ENCODE peak calls at places on chromosomes 5 and 9, in ten cellular contexts. One of them, this sample, is unnamed.

GRCh38 chr9:16921855-16922254 is 51.4 kb upstream of the BNC2 start:
- DNase-seq in tibial artery: no peak
- DNase-seq in brain microvascular endothelial cell: no peak
- DNase-seq in psoas muscle: no peak
- DNase-seq in upper lobe of right lung: no peak
- DNase-seq in adrenal gland: no peak
- DNase-seq in spleen: no peak
- DNase-seq in IMR-90: no peak
- DNase-seq in mammary epithelial cell: peak; percentile 19
- DNase-seq in CD8-positive, alpha-beta T cell: no peak
- DNase-seq in this sample: no peak

GRCh38 chr5:177980776-177981175 is 15.3 kb downstream of the PROP1 start:
- DNase-seq in adrenal gland: no peak
- DNase-seq in mammary epithelial cell: peak; percentile 18
- DNase-seq in brain microvascular endothelial cell: no peak
- DNase-seq in upper lobe of right lung: no peak
- DNase-seq in spleen: no peak
- DNase-seq in IMR-90: no peak
- DNase-seq in tibial artery: no peak
- DNase-seq in psoas muscle: no peak
- DNase-seq in CD8-positive, alpha-beta T cell: no peak
- DNase-seq in this sample: no peak

GRCh38 chr9:21504113-21504512 is 22.0 kb upstream of the IFNE start:
- DNase-seq in upper lobe of right lung: no peak
- DNase-seq in IMR-90: peak; percentile 8
- DNase-seq in brain microvascular endothelial cell: no peak
- DNase-seq in psoas muscle: no peak
- DNase-seq in spleen: no peak
- DNase-seq in mammary epithelial cell: no peak
- DNase-seq in tibial artery: no peak
- DNase-seq in adrenal gland: no peak
- DNase-seq in CD8-positive, alpha-beta T cell: no peak
- DNase-seq in this sample: no peak

GRCh38 chr9:111925784-111926183 is 29.2 kb downstream of the UGCG start:
- DNase-seq in upper lobe of right lung: no peak
- DNase-seq in IMR-90: no peak
- DNase-seq in adrenal gland: no peak
- DNase-seq in tibial artery: no peak
- DNase-seq in psoas muscle: no peak
- DNase-seq in brain microvascular endothelial cell: no peak
- DNase-seq in mammary epithelial cell: no peak
- DNase-seq in CD8-positive, alpha-beta T cell: no peak
- DNase-seq in spleen: no peak
- DNase-seq in this sample: no peak

GRCh38 chr5:151612689-151613427 is 21.7 kb upstream of the FAT2 start:
- DNase-seq in tibial artery: no peak
- DNase-seq in adrenal gland: no peak
- DNase-seq in psoas muscle: peak; percentile 65
- DNase-seq in brain microvascular endothelial cell: no peak
- DNase-seq in mammary epithelial cell: peak; percentile 100
- DNase-seq in IMR-90: peak; percentile 11
- DNase-seq in CD8-positive, alpha-beta T cell: no peak
- DNase-seq in upper lobe of right lung: no peak
- DNase-seq in spleen: no peak
- DNase-seq in this sample: peak; percentile 94

GRCh38 chr5:154038241-154038603 is 488 bp downstream of the FAM114A2 start:
- DNase-seq in upper lobe of right lung: peak; percentile 64
- DNase-seq in IMR-90: no peak
- DNase-seq in brain microvascular endothelial cell: peak; percentile 27
- DNase-seq in CD8-positive, alpha-beta T cell: no peak
- DNase-seq in spleen: peak; percentile 71
- DNase-seq in mammary epithelial cell: no peak
- DNase-seq in adrenal gland: peak; percentile 13
- DNase-seq in tibial artery: no peak
- DNase-seq in psoas muscle: no peak
- DNase-seq in this sample: no peak

GRCh38 chr5:151449288-151449687 is 1.9 kb downstream of the SLC36A1 start:
- DNase-seq in IMR-90: no peak
- DNase-seq in adrenal gland: no peak
- DNase-seq in brain microvascular endothelial cell: no peak
- DNase-seq in upper lobe of right lung: no peak
- DNase-seq in mammary epithelial cell: no peak
- DNase-seq in spleen: no peak
- DNase-seq in tibial artery: no peak
- DNase-seq in psoas muscle: no peak
- DNase-seq in CD8-positive, alpha-beta T cell: no peak
- DNase-seq in this sample: no peak

GRCh38 chr5:168132186-168132585 is 159.3 kb upstream of the WWC1 start:
- DNase-seq in brain microvascular endothelial cell: no peak
- DNase-seq in IMR-90: peak; percentile 10
- DNase-seq in mammary epithelial cell: no peak
- DNase-seq in tibial artery: no peak
- DNase-seq in spleen: no peak
- DNase-seq in CD8-positive, alpha-beta T cell: no peak
- DNase-seq in psoas muscle: no peak
- DNase-seq in adrenal gland: no peak
- DNase-seq in upper lobe of right lung: no peak
- DNase-seq in this sample: no peak

GRCh38 chr5:24268482-24269056 is 376.2 kb downstream of the CDH10 start:
- DNase-seq in tibial artery: no peak
- DNase-seq in spleen: no peak
- DNase-seq in CD8-positive, alpha-beta T cell: no peak
- DNase-seq in psoas muscle: no peak
- DNase-seq in IMR-90: no peak
- DNase-seq in brain microvascular endothelial cell: no peak
- DNase-seq in upper lobe of right lung: no peak
- DNase-seq in mammary epithelial cell: no peak
- DNase-seq in adrenal gland: no peak
- DNase-seq in this sample: no peak

GRCh38 chr9:115115117-115115880 is 2.7 kb downstream of the TNC start:
- DNase-seq in spleen: no peak
- DNase-seq in CD8-positive, alpha-beta T cell: no peak
- DNase-seq in psoas muscle: no peak
- DNase-seq in tibial artery: no peak
- DNase-seq in upper lobe of right lung: no peak
- DNase-seq in adrenal gland: no peak
- DNase-seq in brain microvascular endothelial cell: no peak
- DNase-seq in mammary epithelial cell: peak; percentile 58
- DNase-seq in IMR-90: peak; percentile 44
- DNase-seq in this sample: no peak

GRCh38 chr5:38755171-38755570 is 90.6 kb upstream of the OSMR start:
- DNase-seq in CD8-positive, alpha-beta T cell: no peak
- DNase-seq in mammary epithelial cell: peak; percentile 1
- DNase-seq in upper lobe of right lung: no peak
- DNase-seq in brain microvascular endothelial cell: peak; percentile 72
- DNase-seq in psoas muscle: no peak
- DNase-seq in tibial artery: no peak
- DNase-seq in IMR-90: peak; percentile 68
- DNase-seq in spleen: no peak
- DNase-seq in adrenal gland: no peak
- DNase-seq in this sample: no peak

GRCh38 chr5:104845541-104845940 is 1283.0 kb upstream of the NUDT12 start:
- DNase-seq in IMR-90: no peak
- DNase-seq in CD8-positive, alpha-beta T cell: no peak
- DNase-seq in tibial artery: no peak
- DNase-seq in mammary epithelial cell: no peak
- DNase-seq in spleen: no peak
- DNase-seq in upper lobe of right lung: no peak
- DNase-seq in adrenal gland: no peak
- DNase-seq in psoas muscle: no peak
- DNase-seq in brain microvascular endothelial cell: no peak
- DNase-seq in this sample: no peak

GRCh38 chr9:33306037-33306436 is 15.7 kb downstream of the NFX1 start:
- DNase-seq in IMR-90: peak; percentile 28
- DNase-seq in upper lobe of right lung: no peak
- DNase-seq in brain microvascular endothelial cell: no peak
- DNase-seq in tibial artery: no peak
- DNase-seq in psoas muscle: no peak
- DNase-seq in CD8-positive, alpha-beta T cell: no peak
- DNase-seq in mammary epithelial cell: no peak
- DNase-seq in adrenal gland: no peak
- DNase-seq in spleen: no peak
- DNase-seq in this sample: no peak

GRCh38 chr9:33309903-33310302 is 19.6 kb downstream of the NFX1 start:
- DNase-seq in adrenal gland: no peak
- DNase-seq in upper lobe of right lung: no peak
- DNase-seq in spleen: no peak
- DNase-seq in tibial artery: no peak
- DNase-seq in IMR-90: peak; percentile 45
- DNase-seq in CD8-positive, alpha-beta T cell: no peak
- DNase-seq in mammary epithelial cell: no peak
- DNase-seq in psoas muscle: no peak
- DNase-seq in brain microvascular endothelial cell: no peak
- DNase-seq in this sample: no peak

GRCh38 chr9:33307067-33307466 is 16.8 kb downstream of the NFX1 start:
- DNase-seq in tibial artery: no peak
- DNase-seq in mammary epithelial cell: no peak
- DNase-seq in spleen: no peak
- DNase-seq in brain microvascular endothelial cell: no peak
- DNase-seq in upper lobe of right lung: no peak
- DNase-seq in CD8-positive, alpha-beta T cell: no peak
- DNase-seq in psoas muscle: no peak
- DNase-seq in IMR-90: no peak
- DNase-seq in adrenal gland: no peak
- DNase-seq in this sample: no peak

GRCh38 chr9:33300546-33300945 is 10.2 kb downstream of the NFX1 start:
- DNase-seq in brain microvascular endothelial cell: no peak
- DNase-seq in mammary epithelial cell: no peak
- DNase-seq in spleen: no peak
- DNase-seq in psoas muscle: no peak
- DNase-seq in tibial artery: no peak
- DNase-seq in upper lobe of right lung: no peak
- DNase-seq in CD8-positive, alpha-beta T cell: no peak
- DNase-seq in adrenal gland: no peak
- DNase-seq in IMR-90: no peak
- DNase-seq in this sample: no peak

DNA sequence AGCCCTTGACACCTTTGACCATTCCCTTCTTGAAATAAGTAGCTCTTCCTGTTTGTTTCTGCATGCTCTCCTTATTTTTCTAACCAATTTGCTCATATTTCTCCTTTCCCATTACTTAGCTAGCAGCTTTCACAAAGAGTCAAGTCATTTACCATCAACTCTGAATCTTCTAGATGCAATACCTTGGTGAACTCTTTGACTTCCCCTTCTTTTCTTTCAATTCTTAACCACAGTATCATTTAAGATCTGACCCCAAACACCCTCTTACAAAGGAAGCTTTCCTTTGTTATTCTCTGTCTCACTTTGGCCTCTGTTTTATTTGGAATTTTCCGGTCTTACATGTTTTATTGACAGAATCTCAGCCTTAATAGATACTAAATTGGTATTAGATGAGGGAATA is 14.1 kb downstream of the NFX1 start:
- DNase-seq in spleen: no peak
- DNase-seq in psoas muscle: no peak
- DNase-seq in mammary epithelial cell: no peak
- DNase-seq in IMR-90: no peak
- DNase-seq in CD8-positive, alpha-beta T cell: no peak
- DNase-seq in tibial artery: no peak
- DNase-seq in adrenal gland: no peak
- DNase-seq in brain microvascular endothelial cell: no peak
- DNase-seq in upper lobe of right lung: no peak
- DNase-seq in this sample: no peak
- H3K36me3 ChIP-seq in spleen: peaks cover 100% of the 10 kb centered on the region
- H3K36me3 ChIP-seq in psoas muscle: peaks cover 93% of the 10 kb centered on the region
- H3K36me3 ChIP-seq in mammary epithelial cell: peaks cover 51% of the 10 kb centered on the region
- H3K36me3 ChIP-seq in IMR-90: peaks cover 61% of the 10 kb centered on the region
- H3K36me3 ChIP-seq in CD8-positive, alpha-beta T cell: peaks cover 66% of the 10 kb centered on the region
- H3K36me3 ChIP-seq in tibial artery: peaks cover 99% of the 10 kb centered on the region
- H3K36me3 ChIP-seq in adrenal gland: peaks cover 96% of the 10 kb centered on the region
- H3K36me3 ChIP-seq in brain microvascular endothelial cell: peaks cover 83% of the 10 kb centered on the region
- H3K36me3 ChIP-seq in upper lobe of right lung: peaks cover 100% of the 10 kb centered on the region
- H3K36me3 ChIP-seq in this sample: peaks cover 96% of the 10 kb centered on the region

DNA sequence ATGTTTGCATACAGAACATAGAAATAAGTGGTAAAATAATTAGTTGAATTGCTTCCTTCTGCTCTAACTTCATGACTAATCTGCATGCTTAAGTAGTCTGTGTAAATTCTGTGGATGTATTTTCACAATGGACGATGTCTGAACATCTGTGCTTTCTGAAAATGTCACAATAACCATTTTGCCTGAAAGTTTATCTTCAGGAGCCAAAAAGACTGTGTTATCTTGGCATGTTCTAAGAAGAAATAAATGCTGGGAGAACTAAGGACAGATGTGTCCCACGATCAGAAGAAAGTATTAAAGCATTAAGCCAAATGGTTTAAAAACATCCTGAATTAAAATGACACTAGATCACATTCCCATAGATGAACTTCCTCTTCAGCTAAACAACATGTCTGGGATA is 397.6 kb downstream of the SPOCK1 start:
- DNase-seq in adrenal gland: no peak
- DNase-seq in psoas muscle: no peak
- DNase-seq in mammary epithelial cell: no peak
- DNase-seq in IMR-90: peak; percentile 39
- DNase-seq in spleen: no peak
- DNase-seq in CD8-positive, alpha-beta T cell: no peak
- DNase-seq in tibial artery: no peak
- DNase-seq in brain microvascular endothelial cell: no peak
- DNase-seq in upper lobe of right lung: no peak
- DNase-seq in this sample: no peak
- H3K4me3 ChIP-seq in adrenal gland: no peak overlapping the region
- H3K4me3 ChIP-seq in psoas muscle: no peak overlapping the region
- H3K4me3 ChIP-seq in mammary epithelial cell: no peak overlapping the region
- H3K4me3 ChIP-seq in IMR-90: no peak overlapping the region
- H3K4me3 ChIP-seq in spleen: no peak overlapping the region
- H3K4me3 ChIP-seq in CD8-positive, alpha-beta T cell: no peak overlapping the region
- H3K4me3 ChIP-seq in tibial artery: no peak overlapping the region
- H3K4me3 ChIP-seq in brain microvascular endothelial cell: no peak overlapping the region
- H3K4me3 ChIP-seq in upper lobe of right lung: no peak overlapping the region
- H3K4me3 ChIP-seq in this sample: no peak overlapping the region

GRCh38 chr5:127256886-127257597 is 33.6 kb upstream of the MEGF10 start:
- DNase-seq in spleen: no peak
- DNase-seq in IMR-90: no peak
- DNase-seq in brain microvascular endothelial cell: no peak
- DNase-seq in adrenal gland: no peak
- DNase-seq in psoas muscle: no peak
- DNase-seq in upper lobe of right lung: no peak
- DNase-seq in CD8-positive, alpha-beta T cell: no peak
- DNase-seq in mammary epithelial cell: no peak
- DNase-seq in tibial artery: no peak
- DNase-seq in this sample: no peak

GRCh38 chr5:127260686-127261085 is 29.9 kb upstream of the MEGF10 start:
- DNase-seq in adrenal gland: no peak
- DNase-seq in upper lobe of right lung: no peak
- DNase-seq in mammary epithelial cell: no peak
- DNase-seq in CD8-positive, alpha-beta T cell: no peak
- DNase-seq in spleen: no peak
- DNase-seq in psoas muscle: no peak
- DNase-seq in tibial artery: no peak
- DNase-seq in IMR-90: no peak
- DNase-seq in brain microvascular endothelial cell: no peak
- DNase-seq in this sample: no peak

GRCh38 chr5:127254729-127255284 is 35.8 kb upstream of the MEGF10 start:
- DNase-seq in adrenal gland: no peak
- DNase-seq in upper lobe of right lung: no peak
- DNase-seq in spleen: no peak
- DNase-seq in CD8-positive, alpha-beta T cell: no peak
- DNase-seq in mammary epithelial cell: peak; percentile 86
- DNase-seq in brain microvascular endothelial cell: peak; percentile 95
- DNase-seq in tibial artery: no peak
- DNase-seq in IMR-90: peak; percentile 78
- DNase-seq in psoas muscle: no peak
- DNase-seq in this sample: peak; percentile 69
- TF ChIP-seq CTCF in adrenal gland: no peak
- TF ChIP-seq CTCF in upper lobe of right lung: no peak
- TF ChIP-seq CTCF in spleen: no peak
- TF ChIP-seq CTCF in CD8-positive, alpha-beta T cell: no peak
- TF ChIP-seq CTCF in mammary epithelial cell: no peak
- TF ChIP-seq CTCF in brain microvascular endothelial cell: no peak
- TF ChIP-seq CTCF in tibial artery: no peak
- TF ChIP-seq CTCF in IMR-90: no peak
- TF ChIP-seq CTCF in psoas muscle: no peak
- TF ChIP-seq CTCF in this sample: no peak

GRCh38 chr5:60457256-60457655 is 242.7 kb downstream of the DEPDC1B start:
- DNase-seq in adrenal gland: no peak
- DNase-seq in IMR-90: no peak
- DNase-seq in mammary epithelial cell: no peak
- DNase-seq in brain microvascular endothelial cell: no peak
- DNase-seq in upper lobe of right lung: no peak
- DNase-seq in psoas muscle: no peak
- DNase-seq in spleen: no peak
- DNase-seq in tibial artery: no peak
- DNase-seq in CD8-positive, alpha-beta T cell: no peak
- DNase-seq in this sample: no peak
- H3K36me3 ChIP-seq in adrenal gland: no peaks in the 10 kb centered on the region
- H3K36me3 ChIP-seq in IMR-90: no peaks in the 10 kb centered on the region
- H3K36me3 ChIP-seq in mammary epithelial cell: no peaks in the 10 kb centered on the region
- H3K36me3 ChIP-seq in brain microvascular endothelial cell: no peaks in the 10 kb centered on the region
- H3K36me3 ChIP-seq in upper lobe of right lung: no peaks in the 10 kb centered on the region
- H3K36me3 ChIP-seq in psoas muscle: no peaks in the 10 kb centered on the region
- H3K36me3 ChIP-seq in spleen: no peaks in the 10 kb centered on the region
- H3K36me3 ChIP-seq in tibial artery: no peaks in the 10 kb centered on the region
- H3K36me3 ChIP-seq in CD8-positive, alpha-beta T cell: no peaks in the 10 kb centered on the region
- H3K36me3 ChIP-seq in this sample: no peaks in the 10 kb centered on the region